ENCODE peak calls at places on chromosome 10, in ten cellular contexts. K is right lobe of liver; S is fibroblast of mammary gland; Z is psoas muscle; V is WTC11; L is CD8-positive, alpha-beta T cell; I is GM12865; X is progenitor cell of endocrine pancreas; C is osteocyte; M is mesothelial cell of epicardium. W is an unnamed sample.

GRCh38 chr10:108465871-108466641 is 1301.5 kb upstream of the SORCS1 start:
- DNase-seq in K (peak), S (peak), Z (peak), V (peak), L (no peak), I (no peak), X (peak), C (no peak), M (peak), W (no peak)

GRCh38 chr10:123287594-123288247 is 133.5 kb downstream of the BUB3 start:
- DNase-seq in K (no peak), S (peak), Z (no peak), V (no peak), L (no peak), I (peak), X (no peak), C (no peak), M (no peak), W (no peak)

GRCh38 chr10:103685880-103686669 is 169.3 kb downstream of the SH3PXD2A start:
- DNase-seq in K (peak), S (peak), Z (peak), V (peak), L (peak), I (peak), X (peak), C (peak), M (peak), W (peak)

GRCh38 chr10:35127289-35127891 is 744 bp downstream of the CREM start:
- DNase-seq in K (peak), S (peak), Z (peak), V (peak), L (peak), I (peak), X (peak), C (peak), M (peak), W (peak)

GRCh38 chr10:93357680-93358079 is 124.5 kb downstream of the MYOF start:
- DNase-seq in K (no peak), S (peak), Z (no peak), V (peak), L (no peak), I (peak), X (no peak), C (no peak), M (no peak), W (no peak)

GRCh38 chr10:93762979-93763391 is 5.2 kb downstream of the LGI1 start:
- DNase-seq in K (no peak), S (no peak), Z (no peak), V (no peak), L (no peak), I (peak), X (peak), C (no peak), M (no peak), W (no peak)

GRCh38 chr10:978826-979421 is 9.3 kb upstream of the GTPBP4 start:
- DNase-seq in K (no peak), S (peak), Z (no peak), V (no peak), L (no peak), I (no peak), X (no peak), C (no peak), M (no peak), W (no peak)

GRCh38 chr10:86020139-86020538 is 346.5 kb downstream of the GRID1 start:
- DNase-seq in K (no peak), S (no peak), Z (no peak), V (no peak), L (no peak), I (no peak), X (no peak), C (peak), M (no peak), W (no peak)

GRCh38 chr10:78515037-78515872 is 481.6 kb downstream of the RPS24 start:
- DNase-seq in K (no peak), S (no peak), Z (no peak), V (no peak), L (no peak), I (no peak), X (no peak), C (peak), M (no peak), W (no peak)

GRCh38 chr10:13206546-13207443 is 27.4 kb downstream of the UCMA start:
- DNase-seq in K (no peak), S (peak), Z (no peak), V (no peak), L (no peak), I (peak), X (no peak), C (no peak), M (no peak), W (no peak)

GRCh38 chr10:112082134-112082533 is 101.4 kb downstream of the GPAM start:
- DNase-seq in K (no peak), S (no peak), Z (no peak), V (no peak), L (no peak), I (no peak), X (no peak), C (no peak), M (peak), W (no peak)

DNA sequence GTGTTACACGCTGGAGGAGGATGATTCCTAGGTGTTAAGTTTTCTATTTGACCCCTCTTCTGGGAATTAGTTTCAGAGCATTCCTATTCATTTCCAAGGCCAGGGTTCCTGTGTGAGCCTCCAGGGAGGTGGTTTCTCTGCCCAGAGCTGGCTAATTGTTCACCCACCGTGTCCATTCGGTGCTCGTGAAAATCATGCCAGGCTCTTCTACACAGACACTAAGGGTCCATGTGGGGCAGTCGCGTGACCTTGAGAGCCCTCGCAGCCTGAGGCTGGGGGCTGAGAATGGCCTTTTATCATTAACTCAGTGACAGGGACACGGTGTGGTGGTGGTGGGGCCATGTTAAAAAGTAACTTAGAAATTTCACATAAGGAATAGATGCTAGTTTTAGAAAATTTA is 83.7 kb downstream of the EMX2 start:
- DNase-seq in K (no peak), S (no peak), Z (no peak), V (no peak), L (no peak), I (no peak), X (no peak), C (peak), M (no peak), W (no peak)
- TF ChIP-seq CTCF in K (no peak), S (no peak), Z (no peak), V (no peak), L (no peak), I (no peak), X (no peak), C (no peak), M (no peak), W (no peak)

DNA sequence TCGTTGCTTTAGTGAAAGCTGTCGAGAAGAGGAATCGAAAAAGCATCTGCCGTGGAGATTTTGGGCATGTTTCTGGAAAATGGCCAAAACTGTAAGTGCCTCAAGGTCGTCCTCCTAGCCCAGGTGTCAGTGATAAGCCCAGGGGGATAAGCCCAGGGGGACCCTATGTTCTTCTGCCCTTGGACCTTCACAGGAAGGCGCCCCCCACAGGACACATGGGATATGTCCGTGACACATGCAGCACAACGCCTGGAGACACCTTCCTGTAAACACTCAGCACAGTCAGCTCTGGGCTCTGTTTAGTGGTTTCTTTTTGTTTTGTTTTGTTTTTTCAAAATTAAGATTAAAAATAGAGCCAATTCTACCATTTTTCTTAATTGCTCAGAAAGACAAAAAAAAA is 272.7 kb downstream of the KLF6 start:
- DNase-seq in K (no peak), S (no peak), Z (no peak), V (peak), L (no peak), I (no peak), X (no peak), C (no peak), M (no peak), W (no peak)
- TF ChIP-seq CTCF in K (no peak), S (peak), Z (no peak), V (peak), L (no peak), I (no peak), X (no peak), C (no peak), M (no peak), W (no peak)

GRCh38 chr10:131243076-131243475 is 68.4 kb downstream of the TCERG1L start:
- DNase-seq in K (no peak), S (no peak), Z (no peak), V (no peak), L (no peak), I (no peak), X (no peak), C (no peak), M (no peak), W (no peak)

GRCh38 chr10:131240691-131241090 is 70.8 kb downstream of the TCERG1L start:
- DNase-seq in K (no peak), S (no peak), Z (no peak), V (no peak), L (no peak), I (no peak), X (no peak), C (no peak), M (no peak), W (no peak)

GRCh38 chr10:131239926-131240325 is 71.6 kb downstream of the TCERG1L start:
- DNase-seq in K (peak), S (no peak), Z (no peak), V (no peak), L (no peak), I (no peak), X (no peak), C (no peak), M (no peak), W (no peak)

GRCh38 chr10:131244836-131245235 is 66.7 kb downstream of the TCERG1L start:
- DNase-seq in K (no peak), S (no peak), Z (no peak), V (no peak), L (no peak), I (no peak), X (no peak), C (no peak), M (no peak), W (no peak)

DNA sequence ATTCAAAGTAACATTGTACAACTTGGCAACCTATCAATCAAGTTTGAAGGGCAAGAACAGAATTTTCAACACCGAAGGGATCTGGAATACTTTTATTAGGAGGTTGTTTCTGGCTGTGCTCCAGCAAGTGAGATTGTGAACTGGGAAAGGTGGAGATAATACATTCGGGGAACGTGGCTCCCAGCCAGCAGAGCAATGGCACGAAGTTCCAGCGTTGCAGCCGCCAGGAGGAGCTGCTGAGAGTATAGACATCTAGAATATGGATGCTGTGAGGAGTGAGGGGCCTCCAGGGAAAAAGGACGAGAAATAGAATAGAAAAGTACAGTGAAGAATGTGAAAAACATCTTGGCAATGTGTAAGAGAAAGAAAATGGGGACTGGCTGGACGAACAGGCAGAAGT is 69.5 kb downstream of the TCERG1L start:
- DNase-seq in K (no peak), S (no peak), Z (no peak), V (peak), L (no peak), I (no peak), X (peak), C (no peak), M (peak), W (no peak)
- TF ChIP-seq CTCF in K (peak), S (no peak), Z (peak), V (no peak), L (no peak), I (peak), X (peak), C (no peak), M (peak), W (no peak)

GRCh38 chr10:133462512-133463305 is 9.0 kb downstream of the SCART1 start:
- DNase-seq in K (peak), S (no peak), Z (no peak), V (no peak), L (no peak), I (no peak), X (no peak), C (peak), M (peak), W (no peak)
- TF ChIP-seq CTCF in K (no peak), S (no peak), Z (no peak), V (no peak), L (no peak), I (no peak), X (no peak), C (no peak), M (no peak), W (no peak)

GRCh38 chr10:127196227-127196954 is at the start of gene INSYN2A:
- DNase-seq in K (no peak), S (peak), Z (peak), V (peak), L (no peak), I (no peak), X (no peak), C (peak), M (peak), W (no peak)
- TF ChIP-seq CTCF in K (no peak), S (no peak), Z (no peak), V (no peak), L (no peak), I (no peak), X (peak), C (peak), M (no peak), W (no peak)

GRCh38 chr10:84370268-84370667 is 41.9 kb downstream of the CCSER2 start:
- DNase-seq in K (no peak), S (no peak), Z (no peak), V (no peak), L (no peak), I (no peak), X (no peak), C (no peak), M (no peak), W (no peak)

GRCh38 chr10:84373000-84373399 is 44.6 kb downstream of the CCSER2 start:
- DNase-seq in K (no peak), S (no peak), Z (no peak), V (no peak), L (no peak), I (no peak), X (no peak), C (no peak), M (no peak), W (no peak)

GRCh38 chr10:84375881-84376280 is 47.5 kb downstream of the CCSER2 start:
- DNase-seq in K (no peak), S (no peak), Z (no peak), V (no peak), L (no peak), I (no peak), X (no peak), C (no peak), M (no peak), W (no peak)

GRCh38 chr10:84371944-84372343 is 43.6 kb downstream of the CCSER2 start:
- DNase-seq in K (no peak), S (no peak), Z (no peak), V (no peak), L (no peak), I (no peak), X (no peak), C (no peak), M (no peak), W (no peak)

GRCh38 chr10:84375011-84375410 is 46.6 kb downstream of the CCSER2 start:
- DNase-seq in K (no peak), S (peak), Z (no peak), V (peak), L (peak), I (peak), X (peak), C (no peak), M (no peak), W (no peak)
- TF ChIP-seq CTCF in K (peak), S (peak), Z (peak), V (peak), L (peak), I (peak), X (peak), C (peak), M (peak), W (peak)

GRCh38 chr10:28094121-28094520 is 95.2 kb upstream of the ODAD2 start:
- DNase-seq in K (no peak), S (no peak), Z (no peak), V (no peak), L (no peak), I (no peak), X (no peak), C (no peak), M (no peak), W (no peak)

GRCh38 chr10:28087675-28088351 is 88.9 kb upstream of the ODAD2 start:
- DNase-seq in K (no peak), S (peak), Z (no peak), V (no peak), L (no peak), I (no peak), X (no peak), C (no peak), M (no peak), W (no peak)

GRCh38 chr10:28091913-28092312 is 93.0 kb upstream of the ODAD2 start:
- DNase-seq in K (no peak), S (no peak), Z (no peak), V (no peak), L (no peak), I (no peak), X (no peak), C (no peak), M (no peak), W (no peak)

GRCh38 chr10:28089467-28089866 is 90.6 kb upstream of the ODAD2 start:
- DNase-seq in K (no peak), S (peak), Z (no peak), V (no peak), L (no peak), I (no peak), X (no peak), C (no peak), M (no peak), W (no peak)

DNA sequence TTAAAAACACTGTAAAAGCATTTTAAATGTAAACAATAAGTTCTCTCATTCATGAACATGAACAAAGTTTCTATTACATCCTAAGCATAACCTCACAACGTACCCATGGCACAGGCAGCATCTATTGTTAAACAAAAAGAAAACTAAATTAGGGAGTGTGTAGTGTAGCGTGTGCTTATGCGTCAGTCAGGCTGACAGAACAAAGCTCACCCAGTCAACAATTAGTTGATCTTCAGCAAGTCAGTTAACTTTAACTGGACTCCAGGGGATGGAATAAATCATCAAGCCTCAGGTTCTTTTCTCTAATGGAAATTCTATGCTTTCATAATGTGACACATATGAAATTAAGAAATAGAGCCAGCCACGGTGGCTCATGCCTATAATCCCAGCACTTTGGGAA is 91.6 kb upstream of the ODAD2 start:
- DNase-seq in K (no peak), S (no peak), Z (no peak), V (no peak), L (no peak), I (no peak), X (no peak), C (no peak), M (no peak), W (no peak)
- TF ChIP-seq CTCF in K (no peak), S (no peak), Z (no peak), V (no peak), L (no peak), I (no peak), X (no peak), C (no peak), M (no peak), W (no peak)

GRCh38 chr10:91294134-91294906 is 73.9 kb downstream of the PCGF5 start:
- DNase-seq in K (no peak), S (no peak), Z (no peak), V (no peak), L (no peak), I (no peak), X (no peak), C (no peak), M (no peak), W (no peak)

GRCh38 chr10:91300011-91300575 is 79.6 kb downstream of the PCGF5 start:
- DNase-seq in K (no peak), S (no peak), Z (no peak), V (no peak), L (no peak), I (no peak), X (no peak), C (no peak), M (no peak), W (no peak)

GRCh38 chr10:91298224-91298862 is 77.9 kb downstream of the PCGF5 start:
- DNase-seq in K (peak), S (peak), Z (peak), V (peak), L (peak), I (peak), X (peak), C (peak), M (peak), W (peak)

GRCh38 chr10:91295346-91295745 is 74.9 kb downstream of the PCGF5 start:
- DNase-seq in K (no peak), S (no peak), Z (no peak), V (no peak), L (no peak), I (no peak), X (no peak), C (no peak), M (no peak), W (no peak)

DNA sequence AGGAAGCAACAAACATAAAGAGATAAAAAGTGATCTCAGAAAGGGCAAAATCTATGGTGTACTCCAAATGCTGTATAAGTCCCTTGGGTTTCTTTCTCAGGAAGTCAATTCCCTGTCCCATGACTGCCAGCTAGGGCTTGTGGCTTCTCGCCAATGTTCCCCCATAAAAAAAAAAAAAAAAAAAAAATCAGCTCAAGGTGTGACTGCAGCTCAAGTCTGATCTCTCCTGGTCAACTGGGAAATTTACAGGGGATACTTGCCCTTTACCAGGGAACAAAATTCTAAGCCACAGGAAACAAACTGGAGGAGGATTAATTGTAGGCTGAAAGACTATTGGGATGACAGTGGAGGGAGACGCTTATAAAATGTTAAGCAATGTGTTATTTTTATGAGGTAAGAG is 76.0 kb downstream of the PCGF5 start:
- DNase-seq in K (no peak), S (peak), Z (no peak), V (no peak), L (no peak), I (peak), X (no peak), C (no peak), M (no peak), W (no peak)
- TF ChIP-seq CTCF in K (no peak), S (peak), Z (no peak), V (no peak), L (no peak), I (peak), X (peak), C (peak), M (no peak), W (no peak)

W was measured in natural killer cell.